ENCODE peak calls at places on chromosomes 5 and 9, in five cellular contexts. U, I, B, K and Y are unnamed samples.

GRCh38 chr5:175894805-175895204 is 23.4 kb downstream of the CPLX2 start:
- DNase-seq in I (no peak), B (no peak), K (no peak), U (no peak), Y (no peak)

GRCh38 chr9:35515766-35516165 is 25.9 kb downstream of the RUSC2 start:
- DNase-seq in B (no peak), U (no peak), K (no peak), I (no peak), Y (peak; percentile 44)

GRCh38 chr9:2723666-2724065 is 6.4 kb downstream of the KCNV2 start:
- DNase-seq in B (no peak), U (no peak), K (no peak), I (peak; percentile 41), Y (no peak)

GRCh38 chr9:128690684-128691034 is 1.6 kb downstream of the SET start:
- DNase-seq in U (no peak), I (no peak), K (no peak), B (no peak), Y (no peak)

GRCh38 chr5:150358261-150359095 is 981 bp downstream of the TCOF1 start:
- DNase-seq in K (no peak), B (no peak), I (peak; percentile 62), U (peak; percentile 20), Y (peak; percentile 60)

GRCh38 chr5:169218176-169218575 is 82.8 kb downstream of the SLIT3 start:
- DNase-seq in B (no peak), K (no peak), U (peak; percentile 37), I (no peak), Y (no peak)

GRCh38 chr5:133269707-133270106 is 217.9 kb downstream of the HSPA4 start:
- DNase-seq in U (no peak), B (no peak), I (no peak), K (no peak), Y (no peak)

GRCh38 chr5:157516016-157516415 is 56.0 kb downstream of the NIPAL4 start:
- DNase-seq in U (peak; percentile 72), B (no peak), I (peak; percentile 82), K (no peak), Y (peak; percentile 88)

GRCh38 chr9:115193777-115194176 is 75.8 kb upstream of the TNC start:
- DNase-seq in U (no peak), B (no peak), K (no peak), I (no peak), Y (no peak)

GRCh38 chr5:80248378-80248777 is 7.5 kb downstream of the SERINC5 start:
- DNase-seq in I (no peak), K (no peak), B (no peak), U (no peak), Y (no peak)

GRCh38 chr5:73640861-73641320 is 14.9 kb downstream of the ARHGEF28 start:
- DNase-seq in I (no peak), K (no peak), U (peak; percentile 69), B (no peak), Y (peak; percentile 31)

GRCh38 chr9:2163231-2163885 is 148.2 kb downstream of the SMARCA2 start:
- DNase-seq in B (no peak), I (no peak), U (peak; percentile 24), K (no peak), Y (no peak)

GRCh38 chr9:16309350-16310271 is 560.9 kb downstream of the BNC2 start:
- DNase-seq in I (no peak), K (no peak), B (no peak), U (peak; percentile 76), Y (no peak)

GRCh38 chr5:180441577-180441976 is 52.6 kb upstream of the CNOT6 start:
- DNase-seq in B (no peak), K (no peak), I (peak; percentile 69), U (peak; percentile 92), Y (peak; percentile 100)

GRCh38 chr9:34097865-34098264 is 28.6 kb downstream of the DCAF12 start:
- DNase-seq in U (no peak), I (no peak), K (no peak), B (no peak), Y (no peak)

GRCh38 chr9:130297371-130297770 is 31.8 kb downstream of the HMCN2 start:
- DNase-seq in B (no peak), K (no peak), U (peak; percentile 49), I (no peak), Y (no peak)

GRCh38 chr5:71986101-71986500 is 121.2 kb upstream of the MAP1B start:
- DNase-seq in I (no peak), B (no peak), K (no peak), U (no peak), Y (no peak)

GRCh38 chr9:3124006-3124405 is 280.1 kb upstream of the PUM3 start:
- DNase-seq in U (no peak), K (no peak), I (no peak), B (no peak), Y (no peak)

GRCh38 chr9:96107436-96107835 is 194.5 kb downstream of the HSD17B3 start:
- DNase-seq in K (no peak), I (no peak), B (no peak), U (no peak), Y (no peak)

GRCh38 chr5:91189480-91190332 is 193.4 kb downstream of the ARRDC3 start:
- DNase-seq in U (peak; percentile 87), K (peak; percentile 38), I (peak; percentile 52), B (no peak), Y (peak; percentile 58)

GRCh38 chr5:169411016-169411788 is 110.3 kb upstream of the SLIT3 start:
- DNase-seq in I (no peak), K (no peak), B (no peak), U (no peak), Y (no peak)

GRCh38 chr9:96398582-96399334 is 15.2 kb upstream of the SLC35D2 start:
- DNase-seq in B (no peak), U (no peak), K (no peak), I (no peak), Y (no peak)

GRCh38 chr9:136329636-136330405 is 2.5 kb downstream of the GPSM1 start:
- DNase-seq in U (no peak), B (no peak), I (no peak), K (no peak), Y (no peak)

GRCh38 chr5:16644301-16644889 is 27.6 kb upstream of the RETREG1 start:
- DNase-seq in K (no peak), B (no peak), U (no peak), I (no peak), Y (no peak)

GRCh38 chr5:98977723-98978122 is 48.9 kb upstream of the CHD1 start:
- DNase-seq in B (no peak), U (no peak), K (peak; percentile 37), I (no peak), Y (peak; percentile 22)

GRCh38 chr5:92641031-92641962 is 939.7 kb downstream of the NR2F1-AS1 start:
- DNase-seq in I (peak; percentile 17), B (no peak), U (peak; percentile 73), K (no peak), Y (peak; percentile 81)

GRCh38 chr5:168346417-168346816 is 55.0 kb downstream of the WWC1 start:
- DNase-seq in I (peak; percentile 81), K (no peak), B (peak; percentile 32), U (no peak), Y (no peak)

GRCh38 chr5:172002310-172002709 is 4.1 kb downstream of the FBXW11 start:
- DNase-seq in I (no peak), B (no peak), K (no peak), U (peak; percentile 25), Y (peak; percentile 51)
- TF ChIP-seq CTCF in I (peak; percentile 58), B (peak; percentile 52), K (no peak), U (peak; percentile 63), Y (peak; percentile 34)

GRCh38 chr5:81776258-81776657 is 25.4 kb upstream of the SSBP2 start:
- DNase-seq in B (no peak), U (no peak), I (no peak), K (no peak), Y (no peak)

GRCh38 chr5:81782811-81783210 is 31.9 kb upstream of the SSBP2 start:
- DNase-seq in K (no peak), B (no peak), U (peak; percentile 27), I (no peak), Y (no peak)

GRCh38 chr5:81779125-81779934 is 28.4 kb upstream of the SSBP2 start:
- DNase-seq in K (peak; percentile 74), B (no peak), U (peak; percentile 65), I (no peak), Y (peak; percentile 16)

GRCh38 chr5:81779935-81780266 is 29.0 kb upstream of the SSBP2 start:
- DNase-seq in I (no peak), B (no peak), K (no peak), U (no peak), Y (no peak)

DNA sequence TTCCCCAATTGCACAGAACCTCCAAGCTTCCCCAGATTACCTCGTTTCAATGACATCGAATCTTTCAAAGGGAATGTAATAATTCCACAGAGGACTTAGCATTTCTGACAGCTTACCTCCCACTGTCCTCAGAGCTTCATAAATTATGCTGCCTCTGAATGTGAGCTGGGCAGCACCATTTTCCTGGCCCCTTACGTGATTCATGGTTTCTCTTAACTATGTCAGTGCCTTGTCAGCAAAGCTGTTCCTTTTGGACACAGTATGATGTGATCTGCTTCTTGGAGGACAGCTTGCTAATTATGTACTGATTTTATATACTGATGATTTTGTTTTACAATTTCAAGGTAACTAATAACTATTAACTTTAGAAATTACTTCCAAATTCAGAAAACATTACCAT is 27.7 kb upstream of the SSBP2 start:
- DNase-seq in K (no peak), U (peak; percentile 51), I (no peak), B (no peak), Y (no peak)
- TF ChIP-seq CTCF in K (no peak), U (no peak), I (no peak), B (no peak), Y (no peak)

GRCh38 chr5:61748651-61749050 is 416.6 kb downstream of the ZSWIM6 start:
- DNase-seq in U (no peak), I (no peak), K (no peak), B (no peak), Y (no peak)

GRCh38 chr5:61746836-61747575 is 414.9 kb downstream of the ZSWIM6 start:
- DNase-seq in B (no peak), I (no peak), U (no peak), K (no peak), Y (no peak)

DNA sequence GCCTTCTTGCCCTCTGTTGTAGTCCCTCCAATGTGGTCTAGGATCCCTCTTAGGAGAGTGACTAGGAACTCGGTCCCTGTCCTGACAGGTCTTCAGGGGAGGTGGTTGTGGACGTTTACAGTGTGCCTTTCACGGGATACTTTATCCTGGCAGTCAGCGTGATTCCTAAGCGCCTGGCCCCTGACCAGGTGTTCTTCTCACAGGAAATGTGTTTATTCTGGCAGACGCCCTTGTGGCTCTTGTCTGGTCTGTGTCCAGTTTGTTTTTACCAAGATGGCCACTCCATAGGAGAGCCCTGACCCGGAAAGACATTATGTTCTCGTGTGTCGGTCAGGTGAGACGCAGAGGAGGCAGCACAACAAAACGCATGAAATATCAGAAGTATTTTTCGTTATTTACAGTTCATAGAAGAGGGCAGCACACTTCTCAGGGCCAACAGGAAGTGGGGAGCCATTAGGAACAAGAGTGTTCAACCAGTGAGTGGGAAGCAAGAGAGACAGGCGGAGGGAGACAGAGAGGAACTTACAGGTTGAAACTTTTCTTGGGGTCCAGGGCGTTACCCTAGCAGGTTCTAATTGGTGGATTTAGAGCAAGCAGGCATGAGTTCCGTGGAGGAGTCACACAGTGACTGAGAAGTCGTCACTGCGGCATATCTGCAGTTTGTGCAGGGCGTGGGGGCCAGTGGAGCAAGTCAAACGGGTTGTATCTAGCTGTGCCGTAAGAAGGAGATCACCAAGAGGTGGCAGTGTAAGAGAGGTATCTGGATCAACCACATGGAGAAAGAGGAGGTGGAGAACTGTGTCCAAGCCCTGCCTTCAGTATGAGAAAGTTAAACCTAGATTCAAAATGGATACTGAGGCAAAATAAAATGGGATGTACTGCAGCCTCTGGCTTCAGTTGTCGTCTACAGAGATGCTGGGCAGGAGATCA is 412.9 kb downstream of the ZSWIM6 start:
- DNase-seq in B (no peak), K (no peak), U (no peak), I (no peak), Y (peak; percentile 30)
- TF ChIP-seq CTCF in B (no peak), K (no peak), U (no peak), I (peak; percentile 0), Y (no peak)

GRCh38 chr5:101728933-101729332 is 567.2 kb downstream of the SLCO4C1 start:
- DNase-seq in K (no peak), B (no peak), I (no peak), U (no peak), Y (peak; percentile 22)
- TF ChIP-seq CTCF in K (no peak), B (no peak), I (peak; percentile 21), U (no peak), Y (no peak)